ENCODE peak calls at places on chromosomes 16 and 17, in six cellular contexts. C, T, U, A, X and D are unnamed samples.

GRCh38 chr16:66728804-66729203 is 22.6 kb downstream of the DYNC1LI2 start:
- DNase-seq in C (no peak), T (no peak), U (no peak), A (no peak), X (no peak), D (no peak)

GRCh38 chr17:72462396-72462795 is 341.6 kb downstream of the SOX9 start:
- DNase-seq in C (no peak), T (no peak), U (no peak), A (no peak), X (no peak), D (no peak)

GRCh38 chr17:63029520-63029919 is 63.5 kb downstream of the TANC2 start:
- DNase-seq in C (no peak), T (no peak), U (no peak), A (peak), X (no peak), D (no peak)

GRCh38 chr16:734208-734980 is 6.4 kb downstream of the CIAO3 start:
- DNase-seq in C (no peak), T (no peak), U (no peak), A (no peak), X (no peak), D (peak)

GRCh38 chr16:11256657-11257130 is 690 bp upstream of the SOCS1 start:
- DNase-seq in C (no peak), T (peak), U (peak), A (no peak), X (no peak), D (no peak)

GRCh38 chr16:57604177-57604576 is 24.3 kb upstream of the ADGRG1 start:
- DNase-seq in C (no peak), T (no peak), U (no peak), A (no peak), X (no peak), D (no peak)

GRCh38 chr17:50625032-50625871 is 9.4 kb upstream of the ABCC3 start:
- DNase-seq in C (no peak), T (no peak), U (no peak), A (no peak), X (no peak), D (no peak)

GRCh38 chr16:57623251-57624043 is 5.0 kb upstream of the ADGRG1 start:
- DNase-seq in C (no peak), T (peak), U (peak), A (no peak), X (peak), D (peak)

GRCh38 chr16:10016761-10017160 is 165.5 kb downstream of the GRIN2A start:
- DNase-seq in C (no peak), T (no peak), U (no peak), A (no peak), X (no peak), D (no peak)

GRCh38 chr16:83561876-83562275 is 245.9 kb upstream of the HSBP1 start:
- DNase-seq in C (no peak), T (no peak), U (peak), A (peak), X (peak), D (peak)

GRCh38 chr16:55057866-55058265 is 127.2 kb downstream of the IRX5 start:
- DNase-seq in C (no peak), T (no peak), U (no peak), A (no peak), X (no peak), D (no peak)

GRCh38 chr17:29207986-29208385 is 27.8 kb upstream of the MYO18A start:
- DNase-seq in C (no peak), T (no peak), U (no peak), A (no peak), X (no peak), D (no peak)

GRCh38 chr17:6084226-6085161 is 14.3 kb downstream of the WSCD1 start:
- DNase-seq in C (no peak), T (no peak), U (no peak), A (no peak), X (no peak), D (no peak)

GRCh38 chr16:58042001-58042885 is 16.7 kb downstream of the MMP15 start:
- DNase-seq in C (no peak), T (no peak), U (no peak), A (no peak), X (no peak), D (no peak)

GRCh38 chr17:76371656-76372628 is 12.5 kb upstream of the SPHK1 start:
- DNase-seq in C (no peak), T (no peak), U (no peak), A (peak), X (no peak), D (no peak)

GRCh38 chr17:75033346-75034235 is 13.2 kb downstream of the ATP5PD start:
- DNase-seq in C (peak), T (peak), U (peak), A (peak), X (peak), D (peak)

GRCh38 chr17:79721993-79722671 is 8.6 kb upstream of the ENPP7 start:
- DNase-seq in C (no peak), T (peak), U (peak), A (no peak), X (peak), D (peak)

GRCh38 chr17:41824086-41824485 is 11.3 kb downstream of the FKBP10 start:
- DNase-seq in C (no peak), T (no peak), U (no peak), A (no peak), X (no peak), D (no peak)

GRCh38 chr16:9364721-9365693 is 273.6 kb downstream of the HAPSTR1 start:
- DNase-seq in C (no peak), T (no peak), U (no peak), A (no peak), X (peak), D (no peak)

GRCh38 chr17:50057521-50057991 is 1.6 kb downstream of the ITGA3 start:
- DNase-seq in C (no peak), T (no peak), U (no peak), A (no peak), X (no peak), D (no peak)

GRCh38 chr17:74631468-74632195 is 8.1 kb upstream of the CD300E start:
- DNase-seq in C (peak), T (no peak), U (no peak), A (no peak), X (no peak), D (peak)

GRCh38 chr17:44785921-44786320 is 27.1 kb downstream of the ADAM11 start:
- DNase-seq in C (no peak), T (no peak), U (no peak), A (no peak), X (no peak), D (no peak)

GRCh38 chr16:79639576-79640311 is 39.2 kb upstream of the MAF start:
- DNase-seq in C (no peak), T (peak), U (no peak), A (no peak), X (no peak), D (no peak)

GRCh38 chr17:9367186-9367585 is 208.4 kb downstream of the STX8 start:
- DNase-seq in C (no peak), T (no peak), U (no peak), A (no peak), X (no peak), D (peak)

GRCh38 chr16:78984324-78984723 is 616.2 kb downstream of the MAF start:
- DNase-seq in C (no peak), T (no peak), U (peak), A (no peak), X (no peak), D (no peak)

GRCh38 chr17:42275527-42276358 is 448 bp downstream of the STAT5B start:
- DNase-seq in C (no peak), T (no peak), U (peak), A (peak), X (no peak), D (peak)

GRCh38 chr16:87246269-87247065 is 70.7 kb downstream of the C16orf95 start:
- DNase-seq in C (no peak), T (no peak), U (no peak), A (no peak), X (peak), D (no peak)

GRCh38 chr16:68893710-68894705 is 50.7 kb downstream of the TANGO6 start:
- DNase-seq in C (no peak), T (no peak), U (peak), A (peak), X (peak), D (peak)

GRCh38 chr16:86534779-86535605 is 20.0 kb downstream of the MTHFSD start:
- DNase-seq in C (no peak), T (no peak), U (no peak), A (no peak), X (no peak), D (no peak)

GRCh38 chr17:79018045-79018695 is 5.8 kb upstream of the C1QTNF1 start:
- DNase-seq in C (no peak), T (no peak), U (no peak), A (no peak), X (no peak), D (no peak)

GRCh38 chr17:18066866-18067265 is 20.9 kb upstream of the DRG2 start:
- DNase-seq in C (no peak), T (no peak), U (no peak), A (no peak), X (no peak), D (no peak)

GRCh38 chr16:69114976-69115355 is 9.5 kb downstream of the HAS3 start:
- DNase-seq in C (no peak), T (no peak), U (no peak), A (no peak), X (no peak), D (no peak)

GRCh38 chr16:50967827-50968612 is 183.1 kb downstream of the SALL1 start:
- DNase-seq in C (no peak), T (no peak), U (no peak), A (no peak), X (no peak), D (no peak)

GRCh38 chr17:17681744-17682292 is 560 bp downstream of the RAI1 start:
- DNase-seq in C (no peak), T (no peak), U (peak), A (no peak), X (no peak), D (peak)

GRCh38 chr17:8479431-8479947 is 43.8 kb downstream of the NDEL1 start:
- DNase-seq in C (no peak), T (no peak), U (no peak), A (no peak), X (no peak), D (no peak)

GRCh38 chr17:56570199-56570598 is 23.3 kb upstream of the NOG start:
- DNase-seq in C (no peak), T (no peak), U (no peak), A (no peak), X (no peak), D (no peak)

GRCh38 chr17:77995146-77995852 is 36.8 kb downstream of the TNRC6C start:
- DNase-seq in C (no peak), T (no peak), U (no peak), A (no peak), X (no peak), D (no peak)

GRCh38 chr16:262121-262745 is 13.5 kb downstream of the RGS11 start:
- DNase-seq in C (no peak), T (no peak), U (no peak), A (no peak), X (no peak), D (no peak)

GRCh38 chr17:2123467-2124251 is 68.8 kb downstream of the HIC1 start:
- DNase-seq in C (no peak), T (no peak), U (no peak), A (peak), X (no peak), D (peak)

GRCh38 chr17:2125013-2125535 is 70.2 kb downstream of the HIC1 start:
- DNase-seq in C (no peak), T (no peak), U (no peak), A (no peak), X (no peak), D (no peak)

GRCh38 chr17:2124391-2124790 is 69.5 kb downstream of the HIC1 start:
- DNase-seq in C (no peak), T (no peak), U (no peak), A (no peak), X (no peak), D (peak)

GRCh38 chr17:2120550-2121335 is 65.8 kb downstream of the HIC1 start:
- DNase-seq in C (no peak), T (no peak), U (no peak), A (no peak), X (no peak), D (peak)

GRCh38 chr17:2122641-2123302 is 67.9 kb downstream of the HIC1 start:
- DNase-seq in C (no peak), T (no peak), U (no peak), A (peak), X (no peak), D (peak)
- TF ChIP-seq CTCF in C (peak), T (no peak), U (no peak), A (no peak), X (no peak), D (no peak)

DNA sequence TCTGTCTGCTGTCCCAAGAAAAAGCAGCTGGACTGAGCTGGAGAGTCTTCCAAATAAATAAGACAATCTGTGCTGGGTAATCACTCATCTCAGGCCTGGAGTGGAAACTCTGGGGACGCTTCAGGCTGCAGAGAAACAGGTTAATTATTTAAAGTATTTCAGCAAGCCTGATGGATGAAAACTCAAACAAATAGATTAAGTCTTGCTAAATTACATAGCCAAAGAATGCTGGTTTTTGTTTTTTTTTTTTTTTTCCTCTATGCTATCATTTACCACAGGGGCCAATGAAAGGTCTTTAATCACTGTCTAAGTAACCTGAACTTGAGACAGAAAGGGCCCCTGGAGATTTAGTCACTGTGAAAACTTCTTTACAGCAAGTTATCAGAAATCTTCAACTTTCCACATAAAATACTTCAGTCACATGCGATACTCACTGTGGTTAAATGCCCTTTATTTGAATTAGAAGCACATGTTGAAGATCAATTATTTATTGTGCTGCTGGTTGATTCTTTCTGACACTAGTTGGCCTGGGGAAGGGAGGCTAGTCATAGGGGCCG is 30.9 kb upstream of the KCNJ2 start:
- DNase-seq in C (no peak), T (no peak), U (no peak), A (no peak), X (no peak), D (no peak)
- TF ChIP-seq MYC in C (no peak), T (no peak), U (no peak), A (no peak), X (no peak), D (no peak)

GRCh38 chr17:48639136-48639535 is 13.0 kb upstream of the HOXB9 start:
- DNase-seq in C (no peak), T (no peak), U (peak), A (no peak), X (no peak), D (no peak)

GRCh38 chr17:48634446-48635208 is 8.5 kb upstream of the HOXB9 start:
- DNase-seq in C (no peak), T (no peak), U (no peak), A (no peak), X (no peak), D (no peak)

GRCh38 chr17:48633266-48633816 is 7.2 kb upstream of the HOXB9 start:
- DNase-seq in C (no peak), T (no peak), U (no peak), A (no peak), X (no peak), D (no peak)

GRCh38 chr17:48637323-48638260 is 11.4 kb upstream of the HOXB9 start:
- DNase-seq in C (no peak), T (peak), U (no peak), A (no peak), X (no peak), D (no peak)

DNA sequence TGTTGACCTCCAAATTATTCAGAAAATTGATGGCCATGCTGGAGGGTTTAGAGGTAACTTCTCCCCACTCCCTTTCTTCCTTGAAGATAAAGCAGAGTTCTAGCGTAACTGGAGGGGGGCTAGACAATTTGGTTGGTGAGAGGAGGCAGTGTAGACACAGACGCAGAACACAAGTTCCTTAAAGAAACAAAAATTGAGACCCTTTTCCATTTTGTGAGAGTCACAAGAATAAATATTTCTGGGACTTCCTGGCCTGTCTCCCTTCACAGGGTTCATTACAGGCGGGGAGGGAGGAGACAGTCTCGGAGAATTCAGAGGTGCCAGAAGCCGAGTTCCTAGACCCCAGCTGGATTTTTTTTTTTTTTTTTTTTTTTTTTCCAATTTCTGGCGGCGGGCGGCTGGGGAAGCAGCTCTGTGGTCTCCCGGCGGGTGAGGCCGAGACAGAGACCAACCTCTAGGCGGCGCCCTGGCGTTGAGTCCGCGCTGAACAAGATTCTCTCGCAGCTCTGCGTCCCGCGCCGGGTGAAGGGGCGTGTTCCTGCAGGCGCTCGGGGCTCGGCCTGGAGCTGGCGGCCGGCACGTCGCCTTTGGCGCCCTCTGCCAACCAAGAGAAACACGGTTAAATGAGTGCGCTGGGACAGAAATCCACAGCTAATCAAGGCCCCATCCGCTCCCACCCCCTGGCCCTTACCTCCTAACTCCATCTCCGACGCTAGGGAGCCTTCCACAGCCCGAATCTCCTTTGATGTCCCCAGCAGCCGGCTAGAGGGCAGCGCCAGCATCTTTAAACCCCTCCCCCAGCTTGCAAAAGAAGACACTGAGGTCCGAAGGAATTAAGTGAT is 10.2 kb upstream of the HOXB9 start:
- DNase-seq in C (no peak), T (peak), U (peak), A (peak), X (peak), D (peak)
- TF ChIP-seq MAX in C (no peak), T (peak), U (peak), A (no peak), X (peak), D (no peak)

GRCh38 chr16:88763502-88764053 is 21.4 kb downstream of the PIEZO1 start:
- DNase-seq in C (no peak), T (no peak), U (peak), A (peak), X (peak), D (no peak)
- TF ChIP-seq CTCF in C (no peak), T (no peak), U (peak), A (peak), X (peak), D (no peak)

GRCh38 chr17:40582328-40582901 is 17.1 kb upstream of the CCR7 start:
- DNase-seq in C (peak), T (no peak), U (no peak), A (peak), X (no peak), D (peak)
- TF ChIP-seq MYC in C (no peak), T (no peak), U (no peak), A (no peak), X (no peak), D (no peak)

GRCh38 chr17:82349287-82349701 is 9.8 kb upstream of the TEX19 start:
- DNase-seq in C (no peak), T (no peak), U (no peak), A (no peak), X (no peak), D (no peak)
- TF ChIP-seq MAX in C (no peak), T (no peak), U (no peak), A (no peak), X (no peak), D (no peak)

DNA sequence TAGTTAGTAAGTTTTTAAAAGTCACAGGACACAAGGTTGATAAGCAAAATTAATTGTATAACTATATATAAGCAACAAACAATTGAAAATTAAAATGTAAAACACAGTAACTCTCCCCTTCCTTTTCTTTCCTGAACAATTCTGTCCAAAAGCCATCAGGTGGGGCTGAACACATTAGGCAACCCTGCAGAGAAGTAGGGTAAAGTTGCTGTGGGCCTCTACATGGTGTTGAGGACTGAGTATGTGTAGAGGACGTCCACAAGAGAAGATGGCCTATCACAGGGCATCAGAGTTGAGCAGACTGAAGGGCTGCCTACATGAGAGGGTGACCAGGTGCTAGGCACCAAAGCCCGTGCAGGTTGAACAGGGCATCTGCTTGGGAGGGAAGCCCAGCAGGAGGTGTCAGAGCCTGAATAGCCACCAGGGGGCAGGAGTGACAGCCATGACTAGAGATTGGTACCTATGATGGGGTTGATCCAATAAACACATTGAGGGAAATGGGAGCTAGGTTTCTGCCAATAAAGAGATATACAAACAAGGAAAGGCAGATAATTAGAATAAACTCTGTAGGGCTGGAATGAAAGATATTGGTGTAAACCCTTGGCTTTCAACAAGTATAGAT is 415.1 kb downstream of the NPIPA8 start:
- DNase-seq in C (no peak), T (no peak), U (peak), A (no peak), X (peak), D (peak)
- TF ChIP-seq CTCF in C (peak), T (peak), U (peak), A (peak), X (peak), D (peak)